ENCODE peak calls at places on chromosome 1, in nine cellular contexts. X is stomach; P is dorsolateral prefrontal cortex; B is GOT3; S is GM20000; G is nucleus accumbens; F is AG09319; W is effector CD4-positive, alpha-beta T cell; K is brain microvascular endothelial cell. N is an unnamed sample.

GRCh38 chr1:34088001-34088400 is 77.0 kb downstream of the CSMD2 start:
- DNase-seq in S (no peak), B (no peak), F (no peak), G (no peak), K (no peak), X (no peak), W (no peak), P (no peak), N (no peak)

GRCh38 chr1:81803423-81804103 is 2.8 kb downstream of the ADGRL2 start:
- DNase-seq in W (no peak), S (peak), B (no peak), X (no peak), P (no peak), G (no peak), F (no peak), K (peak), N (peak)

GRCh38 chr1:39737546-39738169 is 1.0 kb upstream of the PPIE start:
- DNase-seq in P (no peak), W (no peak), K (peak), S (no peak), B (no peak), X (no peak), G (no peak), F (no peak), N (no peak)

GRCh38 chr1:54390655-54391054 is 15.5 kb downstream of the SSBP3 start:
- DNase-seq in X (no peak), K (no peak), W (no peak), P (no peak), F (no peak), S (no peak), G (no peak), B (no peak), N (no peak)

GRCh38 chr1:214280386-214281029 is 451 bp upstream of the SMYD2 start:
- DNase-seq in W (no peak), K (no peak), S (no peak), F (no peak), X (peak), G (peak), B (no peak), P (peak), N (peak)

GRCh38 chr1:205129447-205130029 is 7.8 kb upstream of the RBBP5 start:
- DNase-seq in K (no peak), B (no peak), P (no peak), F (no peak), X (no peak), W (no peak), G (no peak), S (no peak), N (no peak)

GRCh38 chr1:174967845-174968705 is 31.7 kb upstream of the CACYBP start:
- DNase-seq in P (no peak), X (no peak), B (no peak), K (no peak), G (no peak), S (no peak), W (no peak), F (no peak), N (peak)

GRCh38 chr1:235368428-235368827 is 1.2 kb downstream of the TBCE start:
- DNase-seq in G (no peak), P (no peak), S (no peak), K (no peak), X (no peak), W (no peak), F (no peak), B (no peak), N (no peak)

GRCh38 chr1:21667348-21668231 is 1.6 kb downstream of the RAP1GAP start:
- DNase-seq in X (no peak), G (no peak), P (no peak), W (no peak), F (no peak), S (peak), K (no peak), B (no peak), N (no peak)

GRCh38 chr1:197744979-197745378 is 30.3 kb downstream of the DENND1B start:
- DNase-seq in B (no peak), W (no peak), G (no peak), F (no peak), X (no peak), S (no peak), K (no peak), P (no peak), N (no peak)